ENCODE peak calls at places on chromosomes 13 and 19, in four cellular contexts. T, Z, O and M are unnamed samples.

GRCh38 chr19:54462713-54463530 is 656 bp downstream of the LENG9 start:
- DNase-seq in Z (peak; percentile 87), T (peak; percentile 81), O (no peak), M (peak; percentile 46)

GRCh38 chr19:18193388-18194207 is 580 bp downstream of the MPV17L2 start:
- DNase-seq in Z (peak; percentile 34), T (no peak), O (no peak), M (no peak)

GRCh38 chr13:27339299-27339698 is 68.7 kb downstream of the RASL11A start:
- DNase-seq in O (no peak), T (peak; percentile 86), Z (peak; percentile 90), M (peak; percentile 42)

GRCh38 chr13:31334994-31335549 is 135.3 kb downstream of the B3GLCT start:
- DNase-seq in O (no peak), T (no peak), Z (no peak), M (no peak)

GRCh38 chr13:33224191-33224590 is 61.4 kb downstream of the STARD13 start:
- DNase-seq in T (no peak), O (no peak), Z (no peak), M (no peak)

GRCh38 chr13:31116224-31116623 is 45.5 kb downstream of the HSPH1 start:
- DNase-seq in O (no peak), Z (no peak), T (no peak), M (no peak)

GRCh38 chr19:18090545-18091216 is 3.9 kb upstream of the IL12RB1 start:
- DNase-seq in T (no peak), O (no peak), Z (no peak), M (peak; percentile 28)

GRCh38 chr13:78595819-78596700 is 7.3 kb downstream of the POU4F1 start:
- DNase-seq in O (no peak), T (peak; percentile 78), Z (peak; percentile 63), M (no peak)

GRCh38 chr13:85313761-85314503 is 485.3 kb downstream of the SLITRK6 start:
- DNase-seq in Z (peak; percentile 76), T (no peak), O (no peak), M (peak; percentile 46)

GRCh38 chr13:102704238-102704750 is 9.4 kb upstream of the METTL21C start:
- DNase-seq in Z (peak; percentile 22), T (no peak), O (no peak), M (no peak)

GRCh38 chr13:102702965-102703720 is 8.3 kb upstream of the METTL21C start:
- DNase-seq in Z (no peak), T (no peak), O (no peak), M (no peak)

GRCh38 chr13:102701331-102701730 is 6.5 kb upstream of the METTL21C start:
- DNase-seq in T (no peak), Z (no peak), O (no peak), M (no peak)

GRCh38 chr13:102700088-102701031 is 5.5 kb upstream of the METTL21C start:
- DNase-seq in T (no peak), Z (no peak), O (no peak), M (no peak)

GRCh38 chr13:102703721-102704035 is 8.8 kb upstream of the METTL21C start:
- DNase-seq in O (no peak), Z (peak; percentile 34), T (no peak), M (no peak)
- H2BK120ac ChIP-seq in O (no peak overlapping the region), Z (no peak overlapping the region), T (no peak overlapping the region), M (no peak overlapping the region)

DNA sequence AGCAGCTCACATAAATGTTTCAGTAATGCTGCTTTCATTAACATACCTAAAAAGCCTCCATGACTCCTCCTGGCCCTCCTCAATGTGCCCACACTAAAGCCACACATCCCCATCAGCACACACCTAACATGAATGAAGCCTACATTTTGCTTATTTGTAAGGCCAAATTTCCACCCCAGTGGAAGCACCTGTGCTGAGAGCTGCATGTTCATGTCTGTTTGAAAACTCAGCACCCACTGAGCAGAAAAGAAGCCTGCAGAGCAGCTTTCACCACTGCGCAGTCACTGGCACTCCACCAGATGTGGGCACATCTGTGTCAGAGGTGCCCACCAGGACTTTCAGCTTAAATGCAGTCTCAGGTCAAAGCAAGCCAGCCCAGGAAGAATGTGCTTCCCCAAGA is 93.5 kb downstream of the FOXO1 start:
- DNase-seq in Z (no peak), O (no peak), T (no peak), M (no peak)
- H3K56ac ChIP-seq in Z (no peak overlapping the region), O (no peak overlapping the region), T (no peak overlapping the region), M (no peak overlapping the region)

GRCh38 chr13:99498304-99499161 is 2.7 kb upstream of the TM9SF2 start:
- DNase-seq in Z (peak; percentile 99), T (peak; percentile 100), O (peak; percentile 98), M (peak; percentile 95)
- H2BK120ac ChIP-seq in Z (no peak overlapping the region), T (no peak overlapping the region), O (no peak overlapping the region), M (peak overlapping the region; percentile 73)

GRCh38 chr19:33522371-33522662 is 726 bp upstream of the PEPD start:
- DNase-seq in O (no peak), T (no peak), Z (no peak), M (no peak)

GRCh38 chr19:33520048-33520643 is 1.4 kb downstream of the PEPD start:
- DNase-seq in T (no peak), Z (no peak), O (no peak), M (no peak)

GRCh38 chr19:33520844-33521479 is 629 bp downstream of the PEPD start:
- DNase-seq in Z (peak; percentile 23), T (no peak), O (no peak), M (no peak)

GRCh38 chr19:33519416-33519815 is 2.2 kb downstream of the PEPD start:
- DNase-seq in Z (no peak), O (no peak), T (no peak), M (no peak)

DNA sequence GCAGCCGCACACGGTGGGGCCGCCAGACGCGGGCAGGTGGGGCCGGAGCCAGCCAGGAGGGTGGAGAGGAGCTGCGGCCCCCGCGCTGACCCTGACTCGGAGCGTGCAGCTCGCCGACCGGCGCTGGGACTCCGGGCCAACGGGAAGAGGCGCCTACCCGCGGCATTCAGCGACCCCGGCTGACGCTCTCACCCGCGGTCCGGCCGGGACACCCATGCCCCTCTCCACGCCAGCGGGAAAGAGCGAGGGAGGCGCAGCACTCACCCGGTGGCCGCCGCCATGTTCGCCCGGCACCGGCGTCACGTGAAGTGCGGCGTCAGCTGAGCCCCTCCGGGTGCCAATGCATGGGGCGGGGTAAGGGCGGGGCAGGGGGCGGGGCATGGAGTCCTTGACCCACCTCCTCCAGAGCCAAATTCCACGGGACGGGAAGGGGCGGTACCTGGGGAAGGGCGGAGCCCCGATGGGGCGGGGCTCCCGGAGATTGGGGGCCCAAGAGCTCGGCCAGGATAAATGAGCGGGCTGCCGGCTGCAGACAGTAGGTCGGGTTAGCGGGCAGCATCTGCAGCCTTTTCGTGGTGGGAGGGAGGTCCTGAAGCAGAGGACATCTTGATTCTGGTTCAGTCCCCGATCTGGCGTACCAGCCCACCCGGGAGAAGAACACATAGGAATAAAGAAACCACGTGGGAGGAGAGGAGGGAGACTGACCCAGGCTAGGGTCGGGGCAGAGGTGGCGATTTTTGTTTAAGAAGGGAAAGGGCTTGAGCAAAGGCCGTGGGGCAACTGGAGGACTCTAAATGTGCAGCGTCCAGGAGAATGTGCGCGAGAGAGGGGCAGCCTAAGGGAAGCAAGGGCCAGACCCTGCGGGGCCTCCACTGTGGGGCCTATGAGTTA is at the start of gene PEPD:
- DNase-seq in O (peak; percentile 85), T (peak; percentile 96), Z (peak; percentile 96), M (peak; percentile 82)
- H3K56ac ChIP-seq in O (peak within 1 kb of the TSS; percentile 42), T (no peak within 1 kb of the TSS), Z (peak within 1 kb of the TSS; percentile 93), M (peak within 1 kb of the TSS; percentile 50)